ENCODE peak calls at places on chromosomes 12 and 14, in nine cellular contexts. One of them, this sample, is unnamed.

GRCh38 chr14:89027097-89027740 is 202.8 kb downstream of the TTC8 start:
- DNase-seq in SK-N-SH: no peak
- DNase-seq in PC-3: peak
- DNase-seq in fibroblast of the aortic adventitia: peak
- DNase-seq in CD8-positive, alpha-beta T cell: peak
- DNase-seq in PC-9: no peak
- DNase-seq in neural crest cell: peak
- DNase-seq in endothelial cell: peak
- DNase-seq in AG09319: no peak
- DNase-seq in this sample: peak

GRCh38 chr12:42407306-42407705 is 81.3 kb downstream of the PPHLN1 start:
- DNase-seq in SK-N-SH: no peak
- DNase-seq in PC-3: peak
- DNase-seq in fibroblast of the aortic adventitia: no peak
- DNase-seq in CD8-positive, alpha-beta T cell: no peak
- DNase-seq in PC-9: no peak
- DNase-seq in neural crest cell: no peak
- DNase-seq in endothelial cell: no peak
- DNase-seq in AG09319: no peak
- DNase-seq in this sample: no peak

GRCh38 chr12:57483466-57483865 is 3.8 kb upstream of the ARHGAP9 start:
- DNase-seq in SK-N-SH: no peak
- DNase-seq in PC-3: no peak
- DNase-seq in fibroblast of the aortic adventitia: peak
- DNase-seq in CD8-positive, alpha-beta T cell: no peak
- DNase-seq in PC-9: peak
- DNase-seq in neural crest cell: no peak
- DNase-seq in endothelial cell: no peak
- DNase-seq in AG09319: no peak
- DNase-seq in this sample: no peak

GRCh38 chr14:88323520-88324199 is 591 bp upstream of the KCNK10 start:
- DNase-seq in SK-N-SH: peak
- DNase-seq in PC-3: no peak
- DNase-seq in fibroblast of the aortic adventitia: no peak
- DNase-seq in CD8-positive, alpha-beta T cell: no peak
- DNase-seq in PC-9: no peak
- DNase-seq in neural crest cell: peak
- DNase-seq in endothelial cell: peak
- DNase-seq in AG09319: no peak
- DNase-seq in this sample: no peak

GRCh38 chr12:54215990-54216579 is 27.3 kb upstream of the SMUG1 start:
- DNase-seq in SK-N-SH: no peak
- DNase-seq in PC-3: no peak
- DNase-seq in fibroblast of the aortic adventitia: no peak
- DNase-seq in CD8-positive, alpha-beta T cell: no peak
- DNase-seq in PC-9: peak
- DNase-seq in neural crest cell: no peak
- DNase-seq in endothelial cell: no peak
- DNase-seq in AG09319: no peak
- DNase-seq in this sample: peak

GRCh38 chr12:48119078-48119833 is at the start of gene PFKM:
- DNase-seq in SK-N-SH: peak
- DNase-seq in PC-3: peak
- DNase-seq in fibroblast of the aortic adventitia: peak
- DNase-seq in CD8-positive, alpha-beta T cell: peak
- DNase-seq in PC-9: peak
- DNase-seq in neural crest cell: peak
- DNase-seq in endothelial cell: peak
- DNase-seq in AG09319: peak
- DNase-seq in this sample: peak

GRCh38 chr12:29306682-29307081 is 74.3 kb downstream of the ERGIC2 start:
- DNase-seq in SK-N-SH: no peak
- DNase-seq in PC-3: no peak
- DNase-seq in fibroblast of the aortic adventitia: no peak
- DNase-seq in CD8-positive, alpha-beta T cell: no peak
- DNase-seq in PC-9: no peak
- DNase-seq in neural crest cell: no peak
- DNase-seq in endothelial cell: no peak
- DNase-seq in AG09319: no peak
- DNase-seq in this sample: no peak

GRCh38 chr12:19110541-19110940 is 19.0 kb upstream of the PLEKHA5 start:
- DNase-seq in SK-N-SH: no peak
- DNase-seq in PC-3: no peak
- DNase-seq in fibroblast of the aortic adventitia: peak
- DNase-seq in CD8-positive, alpha-beta T cell: no peak
- DNase-seq in PC-9: no peak
- DNase-seq in neural crest cell: no peak
- DNase-seq in endothelial cell: no peak
- DNase-seq in AG09319: no peak
- DNase-seq in this sample: no peak

GRCh38 chr14:103107455-103107854 is 12.9 kb downstream of the EXOC3L4 start:
- DNase-seq in SK-N-SH: no peak
- DNase-seq in PC-3: no peak
- DNase-seq in fibroblast of the aortic adventitia: no peak
- DNase-seq in CD8-positive, alpha-beta T cell: no peak
- DNase-seq in PC-9: no peak
- DNase-seq in neural crest cell: no peak
- DNase-seq in endothelial cell: no peak
- DNase-seq in AG09319: no peak
- DNase-seq in this sample: no peak

GRCh38 chr14:61671086-61671485 is 24.2 kb upstream of the HIF1A start:
- DNase-seq in SK-N-SH: no peak
- DNase-seq in PC-3: no peak
- DNase-seq in fibroblast of the aortic adventitia: no peak
- DNase-seq in CD8-positive, alpha-beta T cell: no peak
- DNase-seq in PC-9: no peak
- DNase-seq in neural crest cell: no peak
- DNase-seq in endothelial cell: no peak
- DNase-seq in AG09319: no peak
- DNase-seq in this sample: no peak

GRCh38 chr14:63656194-63656593 is 14.5 kb upstream of the WDR89 start:
- DNase-seq in SK-N-SH: no peak
- DNase-seq in PC-3: no peak
- DNase-seq in fibroblast of the aortic adventitia: no peak
- DNase-seq in CD8-positive, alpha-beta T cell: no peak
- DNase-seq in PC-9: peak
- DNase-seq in neural crest cell: no peak
- DNase-seq in endothelial cell: no peak
- DNase-seq in AG09319: no peak
- DNase-seq in this sample: no peak

GRCh38 chr12:5166976-5167375 is 123.3 kb downstream of the KCNA5 start:
- DNase-seq in SK-N-SH: peak
- DNase-seq in PC-3: peak
- DNase-seq in fibroblast of the aortic adventitia: peak
- DNase-seq in CD8-positive, alpha-beta T cell: no peak
- DNase-seq in PC-9: no peak
- DNase-seq in neural crest cell: no peak
- DNase-seq in endothelial cell: no peak
- DNase-seq in AG09319: peak
- DNase-seq in this sample: no peak

GRCh38 chr12:18751866-18752265 is 13.9 kb downstream of the CAPZA3 start:
- DNase-seq in SK-N-SH: no peak
- DNase-seq in PC-3: no peak
- DNase-seq in fibroblast of the aortic adventitia: no peak
- DNase-seq in CD8-positive, alpha-beta T cell: no peak
- DNase-seq in PC-9: no peak
- DNase-seq in neural crest cell: no peak
- DNase-seq in endothelial cell: no peak
- DNase-seq in AG09319: no peak
- DNase-seq in this sample: no peak

GRCh38 chr12:50411051-50411660 is 10.5 kb downstream of the LARP4 start:
- DNase-seq in SK-N-SH: no peak
- DNase-seq in PC-3: no peak
- DNase-seq in fibroblast of the aortic adventitia: peak
- DNase-seq in CD8-positive, alpha-beta T cell: no peak
- DNase-seq in PC-9: no peak
- DNase-seq in neural crest cell: no peak
- DNase-seq in endothelial cell: no peak
- DNase-seq in AG09319: no peak
- DNase-seq in this sample: no peak

GRCh38 chr14:95993768-95994592 is 45.2 kb upstream of the C14orf132 start:
- DNase-seq in SK-N-SH: peak
- DNase-seq in PC-3: peak
- DNase-seq in fibroblast of the aortic adventitia: peak
- DNase-seq in CD8-positive, alpha-beta T cell: no peak
- DNase-seq in PC-9: no peak
- DNase-seq in neural crest cell: peak
- DNase-seq in endothelial cell: peak
- DNase-seq in AG09319: peak
- DNase-seq in this sample: no peak

DNA sequence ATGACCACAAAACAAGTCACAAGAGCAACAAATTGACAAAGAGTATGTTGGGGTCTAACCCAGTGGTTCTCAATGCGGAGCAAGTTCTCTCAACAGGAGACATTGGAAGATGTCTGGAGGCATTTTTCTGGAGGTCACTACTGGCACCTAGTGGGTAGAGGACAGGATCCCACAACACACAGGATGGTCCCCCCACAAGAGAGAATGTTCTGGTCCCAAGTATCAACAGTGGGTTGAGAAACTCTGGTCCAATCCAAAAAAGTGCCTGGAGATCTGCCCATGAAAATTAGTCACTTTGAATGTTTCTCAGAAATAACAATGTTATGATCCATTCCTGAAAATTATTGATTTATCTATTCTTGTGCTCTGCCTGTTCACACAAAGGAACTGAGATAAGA is 3.3 kb downstream of the SSH1 start:
- DNase-seq in SK-N-SH: no peak
- DNase-seq in PC-3: peak
- DNase-seq in fibroblast of the aortic adventitia: peak
- DNase-seq in CD8-positive, alpha-beta T cell: no peak
- DNase-seq in PC-9: no peak
- DNase-seq in neural crest cell: no peak
- DNase-seq in endothelial cell: no peak
- DNase-seq in AG09319: peak
- DNase-seq in this sample: no peak
- TF ChIP-seq CTCF in SK-N-SH: peak
- TF ChIP-seq CTCF in PC-3: peak
- TF ChIP-seq CTCF in fibroblast of the aortic adventitia: peak
- TF ChIP-seq CTCF in CD8-positive, alpha-beta T cell: no peak
- TF ChIP-seq CTCF in PC-9: peak
- TF ChIP-seq CTCF in neural crest cell: no peak
- TF ChIP-seq CTCF in endothelial cell: no peak
- TF ChIP-seq CTCF in AG09319: peak
- TF ChIP-seq CTCF in this sample: peak

GRCh38 chr14:36021926-36022325 is 154.6 kb downstream of the PTCSC3 start:
- DNase-seq in SK-N-SH: no peak
- DNase-seq in PC-3: no peak
- DNase-seq in fibroblast of the aortic adventitia: no peak
- DNase-seq in CD8-positive, alpha-beta T cell: no peak
- DNase-seq in PC-9: no peak
- DNase-seq in neural crest cell: no peak
- DNase-seq in endothelial cell: no peak
- DNase-seq in AG09319: no peak
- DNase-seq in this sample: no peak
- TF ChIP-seq CTCF in SK-N-SH: no peak
- TF ChIP-seq CTCF in PC-3: no peak
- TF ChIP-seq CTCF in fibroblast of the aortic adventitia: no peak
- TF ChIP-seq CTCF in CD8-positive, alpha-beta T cell: no peak
- TF ChIP-seq CTCF in PC-9: no peak
- TF ChIP-seq CTCF in neural crest cell: no peak
- TF ChIP-seq CTCF in endothelial cell: no peak
- TF ChIP-seq CTCF in AG09319: no peak
- TF ChIP-seq CTCF in this sample: no peak

DNA sequence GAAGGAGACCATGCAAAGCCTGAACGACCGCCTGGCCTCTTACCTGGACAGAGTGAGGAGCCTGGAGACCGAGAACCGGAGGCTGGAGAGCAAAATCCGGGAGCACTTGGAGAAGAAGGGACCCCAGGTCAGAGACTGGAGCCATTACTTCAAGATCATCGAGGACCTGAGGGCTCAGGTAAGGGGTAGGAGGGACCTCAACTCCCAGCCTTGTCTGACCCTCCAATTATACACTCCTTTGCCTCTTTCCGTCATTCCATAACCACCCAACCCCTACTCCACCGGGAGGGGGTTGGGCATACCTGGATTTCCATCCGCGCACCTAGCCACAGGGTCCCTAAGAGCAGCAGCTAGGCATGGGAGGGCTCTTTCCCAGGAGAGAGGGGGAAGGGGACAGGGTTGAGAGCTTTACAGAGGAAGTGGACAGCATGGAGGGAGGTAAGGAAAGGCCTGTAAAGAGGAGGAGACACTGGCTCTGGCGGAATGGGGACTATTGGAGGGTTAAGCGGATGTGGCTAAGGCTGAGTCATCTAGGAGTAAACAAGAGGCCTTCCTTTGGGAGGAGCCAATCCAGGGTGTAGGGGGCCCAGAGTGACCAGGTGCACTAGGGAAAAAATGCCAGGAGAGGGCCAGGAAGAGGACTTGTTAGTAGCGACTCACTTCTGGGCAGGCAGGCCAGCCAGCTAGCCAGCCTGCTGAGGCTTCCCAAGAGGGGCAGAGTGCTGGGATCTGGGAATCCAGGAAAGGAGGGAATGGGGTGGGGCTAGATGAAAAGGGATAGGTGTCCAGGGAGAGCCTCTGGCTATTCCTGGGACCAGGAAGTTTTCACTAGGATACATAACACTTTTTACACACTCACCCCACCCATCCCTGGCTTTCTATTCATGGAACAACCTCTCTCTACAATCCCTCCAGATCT is 754 bp downstream of the KRT18 start:
- DNase-seq in SK-N-SH: no peak
- DNase-seq in PC-3: peak
- DNase-seq in fibroblast of the aortic adventitia: peak
- DNase-seq in CD8-positive, alpha-beta T cell: no peak
- DNase-seq in PC-9: peak
- DNase-seq in neural crest cell: no peak
- DNase-seq in endothelial cell: peak
- DNase-seq in AG09319: no peak
- DNase-seq in this sample: no peak
- TF ChIP-seq CTCF in SK-N-SH: no peak
- TF ChIP-seq CTCF in PC-3: no peak
- TF ChIP-seq CTCF in fibroblast of the aortic adventitia: no peak
- TF ChIP-seq CTCF in CD8-positive, alpha-beta T cell: no peak
- TF ChIP-seq CTCF in PC-9: no peak
- TF ChIP-seq CTCF in neural crest cell: no peak
- TF ChIP-seq CTCF in endothelial cell: no peak
- TF ChIP-seq CTCF in AG09319: no peak
- TF ChIP-seq CTCF in this sample: peak

DNA sequence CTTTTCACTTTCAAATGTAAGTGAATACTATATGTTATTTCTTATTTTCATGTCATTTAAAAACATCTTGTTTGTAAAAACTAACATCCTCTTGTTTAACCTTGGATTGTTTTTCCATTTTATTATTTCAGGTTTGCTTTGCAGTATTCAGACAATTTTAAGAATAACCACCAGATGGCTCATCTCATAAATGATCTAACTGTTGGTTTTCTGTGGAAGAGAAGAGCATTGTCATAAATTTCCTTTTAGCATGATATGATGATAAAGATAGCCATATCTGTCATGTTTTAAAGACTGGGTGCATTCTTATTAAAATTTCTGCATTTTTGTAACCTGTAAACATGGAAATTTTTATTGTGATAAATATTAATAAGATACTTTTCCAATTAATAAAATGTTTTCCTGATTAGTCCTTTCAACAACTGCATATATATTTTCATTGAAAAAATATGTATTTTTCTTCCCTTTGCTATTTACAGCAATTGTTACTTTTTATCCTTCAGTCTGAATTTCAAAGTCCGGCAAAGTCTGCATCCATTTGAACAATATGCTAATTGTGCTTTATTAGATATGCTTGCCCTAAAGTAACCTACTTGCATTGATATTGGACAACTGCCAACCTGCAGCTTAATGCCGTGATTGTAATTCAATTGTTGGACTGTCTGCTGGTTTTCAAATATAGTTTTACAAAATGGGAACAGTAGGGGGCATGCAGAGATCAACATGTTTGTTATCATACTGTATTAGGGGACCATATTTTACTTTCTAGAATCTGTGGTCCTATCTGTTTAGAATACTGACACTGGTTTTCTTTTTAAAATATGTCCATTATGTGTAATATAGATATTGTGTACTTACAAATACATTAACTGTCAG is 163.4 kb downstream of the GARIN6 start:
- DNase-seq in SK-N-SH: peak
- DNase-seq in PC-3: peak
- DNase-seq in fibroblast of the aortic adventitia: peak
- DNase-seq in CD8-positive, alpha-beta T cell: no peak
- DNase-seq in PC-9: no peak
- DNase-seq in neural crest cell: no peak
- DNase-seq in endothelial cell: no peak
- DNase-seq in AG09319: no peak
- DNase-seq in this sample: no peak
- TF ChIP-seq CTCF in SK-N-SH: peak
- TF ChIP-seq CTCF in PC-3: peak
- TF ChIP-seq CTCF in fibroblast of the aortic adventitia: peak
- TF ChIP-seq CTCF in CD8-positive, alpha-beta T cell: no peak
- TF ChIP-seq CTCF in PC-9: peak
- TF ChIP-seq CTCF in neural crest cell: peak
- TF ChIP-seq CTCF in endothelial cell: peak
- TF ChIP-seq CTCF in AG09319: peak
- TF ChIP-seq CTCF in this sample: peak

This sample was measured in Peyer's patch.